ENCODE peak calls at places on chromosomes 4 and X, in ten cellular contexts. Y is A673, F is heart right ventricle, X is AG04450, I is Peyer's patch, T is bronchial epithelial cell, K is lower lobe of right lung, L is H1, N is astrocyte of the spinal cord, D is A549. C is an unnamed sample.

GRCh38 chrX:41234962-41235361 is 99.0 kb upstream of the DDX3X start:
- DNase-seq in Y (no peak), F (no peak), X (no peak), I (no peak), T (no peak), K (no peak), L (no peak), N (no peak), D (no peak), C (no peak)

GRCh38 chr4:89283226-89283974 is 24.2 kb downstream of the GPRIN3 start:
- DNase-seq in Y (no peak), F (no peak), X (no peak), I (no peak), T (peak), K (peak), L (no peak), N (no peak), D (peak), C (peak)

GRCh38 chrX:130702867-130703707 is 199.9 kb downstream of the ENOX2 start:
- DNase-seq in Y (peak), F (no peak), X (no peak), I (no peak), T (no peak), K (no peak), L (no peak), N (no peak), D (no peak), C (peak)

GRCh38 chr4:148112231-148112982 is 329.8 kb downstream of the NR3C2 start:
- DNase-seq in Y (peak), F (no peak), X (no peak), I (no peak), T (peak), K (no peak), L (no peak), N (peak), D (no peak), C (peak)

GRCh38 chrX:48574270-48575266 is at the start of gene RBM3:
- DNase-seq in Y (peak), F (peak), X (no peak), I (peak), T (peak), K (peak), L (peak), N (peak), D (peak), C (peak)

GRCh38 chr4:149161247-149161646 is 654.4 kb downstream of the IQCM start:
- DNase-seq in Y (peak), F (no peak), X (no peak), I (no peak), T (peak), K (no peak), L (no peak), N (peak), D (no peak), C (peak)

GRCh38 chrX:111376897-111377601 is 34.9 kb downstream of the DCX start:
- DNase-seq in Y (no peak), F (no peak), X (no peak), I (no peak), T (no peak), K (no peak), L (no peak), N (no peak), D (no peak), C (no peak)

GRCh38 chr4:158940276-158940675 is 162.6 kb upstream of the RAPGEF2 start:
- DNase-seq in Y (no peak), F (no peak), X (no peak), I (no peak), T (no peak), K (no peak), L (no peak), N (no peak), D (no peak), C (no peak)

GRCh38 chr4:83867221-83867620 is 331.3 kb downstream of the GPAT3 start:
- DNase-seq in Y (no peak), F (no peak), X (no peak), I (no peak), T (no peak), K (no peak), L (no peak), N (no peak), D (no peak), C (no peak)

GRCh38 chr4:84912741-84913140 is 53.7 kb downstream of the WDFY3 start:
- DNase-seq in Y (no peak), F (no peak), X (no peak), I (no peak), T (no peak), K (no peak), L (no peak), N (no peak), D (no peak), C (no peak)

GRCh38 chr4:134628074-134628473 is 426.5 kb upstream of the PABPC4L start:
- DNase-seq in Y (no peak), F (no peak), X (no peak), I (no peak), T (no peak), K (no peak), L (no peak), N (no peak), D (no peak), C (no peak)

GRCh38 chr4:146407669-146408084 is 114.1 kb downstream of the SLC10A7 start:
- DNase-seq in Y (no peak), F (no peak), X (no peak), I (no peak), T (peak), K (no peak), L (no peak), N (peak), D (no peak), C (peak)

GRCh38 chrX:151801980-151802379 is 67.4 kb downstream of the CNGA2 start:
- DNase-seq in Y (no peak), F (no peak), X (no peak), I (no peak), T (no peak), K (no peak), L (no peak), N (no peak), D (peak), C (peak)

GRCh38 chr4:103136671-103137445 is 37.2 kb upstream of the BDH2 start:
- DNase-seq in Y (no peak), F (no peak), X (no peak), I (no peak), T (no peak), K (no peak), L (no peak), N (no peak), D (no peak), C (no peak)

GRCh38 chr4:116358633-116359222 is 726.6 kb downstream of the TRAM1L1 start:
- DNase-seq in Y (peak), F (no peak), X (peak), I (no peak), T (peak), K (peak), L (peak), N (peak), D (peak), C (peak)

GRCh38 chr4:73705056-73705432 is 35.3 kb upstream of the CXCL8 start:
- DNase-seq in Y (peak), F (no peak), X (no peak), I (no peak), T (peak), K (no peak), L (no peak), N (peak), D (peak), C (peak)

GRCh38 chr4:26346203-26346620 is 25.4 kb downstream of the RBPJ start:
- DNase-seq in Y (peak), F (no peak), X (no peak), I (no peak), T (peak), K (no peak), L (no peak), N (no peak), D (no peak), C (peak)

GRCh38 chr4:15003441-15003890 is 1.2 kb downstream of the CPEB2 start:
- DNase-seq in Y (peak), F (peak), X (no peak), I (peak), T (peak), K (peak), L (no peak), N (no peak), D (no peak), C (no peak)

GRCh38 chrX:39900788-39901170 is 197.0 kb downstream of the BCOR start:
- DNase-seq in Y (peak), F (no peak), X (no peak), I (no peak), T (no peak), K (no peak), L (no peak), N (no peak), D (no peak), C (no peak)

GRCh38 chrX:93673869-93674271 is at the start of gene FAM133A:
- DNase-seq in Y (peak), F (no peak), X (no peak), I (no peak), T (peak), K (no peak), L (no peak), N (peak), D (peak), C (peak)

GRCh38 chr4:165208322-165208652 is 926 bp downstream of the KLHL2 start:
- DNase-seq in Y (no peak), F (no peak), X (no peak), I (no peak), T (no peak), K (no peak), L (no peak), N (no peak), D (no peak), C (no peak)

GRCh38 chr4:64158648-64159326 is 250.5 kb downstream of the TECRL start:
- DNase-seq in Y (peak), F (no peak), X (no peak), I (no peak), T (peak), K (no peak), L (no peak), N (peak), D (peak), C (peak)

GRCh38 chr4:130336585-130337217 is 1240.7 kb downstream of the C4orf33 start:
- DNase-seq in Y (peak), F (no peak), X (no peak), I (no peak), T (peak), K (no peak), L (no peak), N (peak), D (peak), C (peak)

GRCh38 chr4:143178923-143179322 is 5.8 kb upstream of the USP38 start:
- DNase-seq in Y (no peak), F (no peak), X (no peak), I (no peak), T (peak), K (no peak), L (no peak), N (no peak), D (no peak), C (no peak)

GRCh38 chr4:108763981-108764380 is 1.1 kb upstream of the ETNPPL start:
- DNase-seq in Y (no peak), F (no peak), X (no peak), I (no peak), T (no peak), K (no peak), L (no peak), N (no peak), D (no peak), C (no peak)

GRCh38 chr4:108766058-108766457 is 3.2 kb upstream of the ETNPPL start:
- DNase-seq in Y (no peak), F (no peak), X (no peak), I (no peak), T (no peak), K (no peak), L (no peak), N (no peak), D (no peak), C (no peak)

GRCh38 chr4:108758498-108758897 is 4.4 kb downstream of the ETNPPL start:
- DNase-seq in Y (no peak), F (no peak), X (no peak), I (no peak), T (no peak), K (no peak), L (no peak), N (no peak), D (no peak), C (no peak)

GRCh38 chr4:108762559-108763225 is at the start of gene ETNPPL:
- DNase-seq in Y (peak), F (peak), X (no peak), I (peak), T (no peak), K (no peak), L (peak), N (no peak), D (peak), C (no peak)

DNA sequence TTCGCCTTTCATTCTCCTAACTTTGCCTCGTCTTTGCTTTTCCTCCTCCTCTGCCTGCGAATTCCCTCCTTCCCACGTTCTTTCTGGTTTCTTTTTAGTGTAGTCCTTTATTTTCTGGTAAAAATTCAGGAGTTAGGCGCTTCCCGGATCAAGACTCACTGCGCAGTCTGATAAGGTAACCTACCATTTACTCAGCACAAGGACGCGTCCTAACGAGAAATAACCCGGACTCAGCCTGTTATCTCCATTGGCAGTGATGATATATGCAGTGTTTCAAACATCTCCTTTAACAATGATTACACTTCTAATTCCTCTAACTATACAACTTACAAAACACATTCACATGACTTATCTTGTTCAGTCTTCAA is 357 bp upstream of the ETNPPL start:
- DNase-seq in Y (no peak), F (no peak), X (no peak), I (no peak), T (no peak), K (no peak), L (no peak), N (no peak), D (no peak), C (no peak)
- H3K4me3 ChIP-seq in Y (peak), F (peak), X (peak), I (peak), T (peak), K (peak), L (peak), N (peak), D (peak), C (peak)

GRCh38 chr4:5821665-5822358 is 71.1 kb downstream of the CRMP1 start:
- DNase-seq in Y (peak), F (no peak), X (no peak), I (no peak), T (no peak), K (no peak), L (peak), N (no peak), D (peak), C (no peak)
- TF ChIP-seq CTCF in Y (peak), F (peak), X (peak), I (peak), T (peak), K (peak), L (no peak), N (peak), D (peak), C (peak)

DNA sequence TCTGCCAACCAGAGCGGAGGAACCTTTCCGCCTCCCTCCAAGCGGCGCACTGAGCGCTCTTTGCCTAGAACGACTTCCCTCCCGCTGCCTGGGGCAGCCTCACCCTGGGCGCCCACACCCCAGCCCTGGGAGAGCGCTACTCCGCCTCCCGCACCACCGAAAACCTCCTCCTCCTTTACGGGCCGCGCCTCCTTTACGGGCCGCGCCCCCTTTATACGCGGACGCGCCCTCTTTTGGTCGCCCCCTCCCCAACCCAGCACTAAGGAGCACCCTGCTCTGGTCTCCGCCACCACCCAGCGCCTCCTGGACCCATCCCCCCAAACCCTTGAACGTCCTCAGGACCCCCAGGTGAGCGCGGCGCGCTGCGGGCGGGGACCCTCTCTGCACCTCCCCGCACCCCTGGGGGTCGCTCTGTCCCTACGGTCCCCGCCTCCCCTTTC is 586 bp upstream of the NSG1 start:
- DNase-seq in Y (peak), F (no peak), X (no peak), I (no peak), T (peak), K (no peak), L (no peak), N (no peak), D (peak), C (no peak)
- H3K4me3 ChIP-seq in Y (peak), F (peak), X (peak), I (peak), T (peak), K (peak), L (peak), N (peak), D (peak), C (peak)

DNA sequence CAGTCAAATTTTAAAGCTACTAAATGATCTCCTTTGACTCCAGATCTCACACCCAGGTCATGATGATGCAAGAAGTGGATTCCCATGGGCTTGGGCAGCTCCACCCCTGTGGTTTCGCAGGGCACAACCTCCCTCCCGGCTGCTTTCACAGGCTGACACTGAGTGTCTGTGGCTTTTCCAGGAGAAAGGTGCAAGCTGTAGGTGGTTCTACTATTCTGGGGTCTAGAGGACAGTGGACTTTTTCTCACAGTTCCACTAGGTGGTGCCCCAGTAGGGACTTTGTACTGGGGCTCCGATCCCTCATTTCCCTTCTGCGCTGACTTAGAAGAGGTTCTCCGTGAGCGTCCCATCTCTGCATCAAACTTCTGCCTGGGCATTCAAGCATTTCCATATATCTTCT is 845.2 kb downstream of the PCDH18 start:
- DNase-seq in Y (peak), F (no peak), X (no peak), I (no peak), T (no peak), K (no peak), L (no peak), N (no peak), D (peak), C (peak)
- TF ChIP-seq CTCF in Y (peak), F (no peak), X (peak), I (no peak), T (no peak), K (no peak), L (peak), N (peak), D (no peak), C (no peak)

DNA sequence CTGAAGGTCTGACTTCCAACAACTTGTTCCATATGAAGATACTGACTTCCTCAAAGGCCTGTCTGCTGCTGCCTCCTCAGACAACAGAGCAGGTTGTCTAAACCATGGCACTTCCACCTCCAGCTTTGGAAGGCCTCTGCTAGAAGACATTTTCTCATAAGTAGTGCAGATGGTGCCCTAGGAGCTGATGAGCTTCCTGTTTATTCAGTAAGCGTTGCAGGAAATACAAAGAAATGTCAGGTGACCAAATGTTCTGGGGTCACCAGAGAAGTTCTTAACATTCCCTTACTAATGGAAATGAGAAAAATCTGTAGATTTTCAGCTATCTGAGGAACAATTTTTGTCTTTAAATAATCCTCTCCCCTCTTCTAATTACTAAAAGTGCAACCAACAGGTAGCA is 28.9 kb downstream of the FGF2 start:
- DNase-seq in Y (no peak), F (no peak), X (no peak), I (no peak), T (no peak), K (no peak), L (no peak), N (no peak), D (no peak), C (no peak)
- H3K4me3 ChIP-seq in Y (no peak), F (no peak), X (no peak), I (no peak), T (no peak), K (no peak), L (no peak), N (no peak), D (no peak), C (no peak)

GRCh38 chrX:24561121-24561520 is 86.0 kb downstream of the PCYT1B start:
- DNase-seq in Y (peak), F (no peak), X (no peak), I (no peak), T (peak), K (no peak), L (no peak), N (no peak), D (peak), C (peak)
- TF ChIP-seq CTCF in Y (peak), F (no peak), X (no peak), I (peak), T (peak), K (peak), L (no peak), N (no peak), D (peak), C (peak)

GRCh38 chr4:55959655-55960054 is 10.9 kb downstream of the CEP135 start:
- DNase-seq in Y (no peak), F (no peak), X (no peak), I (no peak), T (no peak), K (no peak), L (no peak), N (no peak), D (no peak), C (no peak)
- H3K4me3 ChIP-seq in Y (no peak), F (no peak), X (no peak), I (no peak), T (no peak), K (no peak), L (no peak), N (no peak), D (no peak), C (no peak)

GRCh38 chrX:107008034-107008433 is 8.0 kb upstream of the MORC4 start:
- DNase-seq in Y (no peak), F (no peak), X (no peak), I (no peak), T (no peak), K (no peak), L (no peak), N (no peak), D (no peak), C (no peak)
- TF ChIP-seq CTCF in Y (no peak), F (no peak), X (no peak), I (no peak), T (no peak), K (no peak), L (no peak), N (no peak), D (no peak), C (no peak)

C was measured in fibroblast of the aortic adventitia.